ENCODE peak calls at places on chromosome 15, in eight cellular contexts. M, Y, A, G, N, P, B and W are unnamed samples.

GRCh38 chr15:70259640-70260066 is 161.9 kb upstream of the TLE3 start:
- DNase-seq in M (no peak), N (no peak), Y (no peak), P (no peak), G (no peak), A (no peak), B (no peak), W (no peak)

GRCh38 chr15:66254364-66255292 is 1.1 kb upstream of the MEGF11 start:
- DNase-seq in N (no peak), G (no peak), B (no peak), M (no peak), A (no peak), Y (no peak), P (no peak), W (no peak)

GRCh38 chr15:93296786-93297500 is 207.9 kb upstream of the RGMA start:
- DNase-seq in N (no peak), P (no peak), Y (no peak), M (no peak), A (no peak), G (no peak), B (no peak), W (no peak)

GRCh38 chr15:101052681-101053121 is 133.5 kb downstream of the LRRK1 start:
- DNase-seq in G (no peak), Y (no peak), A (no peak), M (no peak), P (no peak), N (no peak), B (no peak), W (no peak)

GRCh38 chr15:77335298-77335697 is 84.6 kb downstream of the PEAK1 start:
- DNase-seq in Y (peak), P (no peak), G (no peak), M (no peak), N (no peak), A (no peak), B (peak), W (no peak)

GRCh38 chr15:69790632-69791031 is 307.1 kb downstream of the TLE3 start:
- DNase-seq in A (no peak), G (no peak), Y (no peak), M (no peak), B (no peak), P (no peak), N (no peak), W (no peak)

GRCh38 chr15:58932791-58933310 is 628 bp downstream of the SLTM start:
- DNase-seq in A (no peak), Y (peak), B (no peak), M (no peak), N (no peak), G (no peak), P (no peak), W (no peak)

GRCh38 chr15:61411941-61412510 is 182.9 kb upstream of the RORA start:
- DNase-seq in M (no peak), A (no peak), B (no peak), G (no peak), P (no peak), Y (no peak), N (no peak), W (no peak)

GRCh38 chr15:78306176-78306774 is 6.9 kb upstream of the SKIC8 start:
- DNase-seq in A (no peak), N (no peak), B (no peak), M (no peak), P (no peak), G (peak), Y (peak), W (peak)

GRCh38 chr15:61157933-61158332 is 71.2 kb downstream of the RORA start:
- DNase-seq in P (no peak), B (no peak), M (no peak), Y (no peak), N (no peak), G (no peak), A (no peak), W (no peak)

GRCh38 chr15:34900748-34901147 is 68.8 kb downstream of the AQR start:
- DNase-seq in N (no peak), Y (no peak), A (no peak), P (no peak), B (no peak), M (no peak), G (no peak), W (no peak)

GRCh38 chr15:73856458-73857192 is 16.7 kb upstream of the TBC1D21 start:
- DNase-seq in A (no peak), N (no peak), Y (no peak), G (no peak), B (no peak), P (no peak), M (no peak), W (no peak)